ENCODE peak calls at places on chromosomes 11 and 22, in five cellular contexts. W is heart left ventricle, B is A549, A is uterus, K is pancreas. Z is an unnamed sample. For H3K9me3 and H3K4me1, the result is how much of the 10 kb centered on the place peaks cover.

GRCh38 chr11:112023104-112023503 is 2.1 kb upstream of the DLAT start:
- DNase-seq in A (no peak), B (no peak), K (no peak), W (no peak), Z (no peak)

GRCh38 chr11:134120921-134121526 is 52.2 kb downstream of the JAM3 start:
- DNase-seq in B (no peak), W (peak), A (peak), K (no peak), Z (peak)

GRCh38 chr22:37365950-37366349 is 61.3 kb downstream of the ELFN2 start:
- DNase-seq in A (no peak), K (no peak), W (no peak), B (no peak), Z (no peak)

GRCh38 chr11:10350341-10350740 is 45.5 kb downstream of the ADM start:
- DNase-seq in K (no peak), A (no peak), W (no peak), B (no peak), Z (no peak)

GRCh38 chr11:67581469-67581868 is 2.1 kb upstream of the GSTP1 start:
- DNase-seq in A (no peak), W (no peak), K (peak), B (no peak), Z (no peak)

GRCh38 chr11:76644591-76644990 is 26.0 kb downstream of the LRRC32 start:
- DNase-seq in K (no peak), B (no peak), W (no peak), A (no peak), Z (no peak)

GRCh38 chr11:73996161-73996747 is 12.6 kb downstream of the UCP3 start:
- DNase-seq in W (no peak), K (no peak), A (no peak), B (no peak), Z (no peak)

GRCh38 chr11:16881766-16882165 is 132.4 kb downstream of the PLEKHA7 start:
- DNase-seq in K (no peak), W (no peak), B (no peak), A (no peak), Z (no peak)

GRCh38 chr22:40651057-40651456 is 14.5 kb upstream of the MRTFA start:
- DNase-seq in A (no peak), W (no peak), B (no peak), K (no peak), Z (no peak)

GRCh38 chr11:95338430-95338991 is 107.5 kb upstream of the SESN3 start:
- DNase-seq in K (no peak), A (peak), B (no peak), W (peak), Z (peak)

GRCh38 chr22:49322231-49322630 is 505.4 kb downstream of the BRD1 start:
- DNase-seq in W (no peak), B (no peak), A (no peak), K (no peak), Z (no peak)
- H3K9me3 ChIP-seq in W (under half), B (under half), A (under half), K (under half), Z (under half)

GRCh38 chr11:103733889-103734288 is 302.6 kb upstream of the DDI1 start:
- DNase-seq in W (no peak), K (no peak), A (no peak), B (no peak), Z (no peak)
- H3K27ac ChIP-seq in W (no peak), K (no peak), A (no peak), B (no peak), Z (no peak)

GRCh38 chr22:30691204-30691603 is 3.5 kb upstream of the OSBP2 start:
- DNase-seq in W (no peak), K (no peak), B (no peak), A (no peak), Z (no peak)

GRCh38 chr22:30694638-30695350 is at the start of gene OSBP2:
- DNase-seq in W (peak), A (peak), B (no peak), K (peak), Z (peak)

GRCh38 chr22:30695351-30695762 is 683 bp downstream of the OSBP2 start:
- DNase-seq in W (no peak), B (no peak), A (peak), K (peak), Z (no peak)

GRCh38 chr22:30695871-30696655 is 1.4 kb downstream of the OSBP2 start:
- DNase-seq in K (no peak), A (no peak), W (no peak), B (no peak), Z (no peak)

DNA sequence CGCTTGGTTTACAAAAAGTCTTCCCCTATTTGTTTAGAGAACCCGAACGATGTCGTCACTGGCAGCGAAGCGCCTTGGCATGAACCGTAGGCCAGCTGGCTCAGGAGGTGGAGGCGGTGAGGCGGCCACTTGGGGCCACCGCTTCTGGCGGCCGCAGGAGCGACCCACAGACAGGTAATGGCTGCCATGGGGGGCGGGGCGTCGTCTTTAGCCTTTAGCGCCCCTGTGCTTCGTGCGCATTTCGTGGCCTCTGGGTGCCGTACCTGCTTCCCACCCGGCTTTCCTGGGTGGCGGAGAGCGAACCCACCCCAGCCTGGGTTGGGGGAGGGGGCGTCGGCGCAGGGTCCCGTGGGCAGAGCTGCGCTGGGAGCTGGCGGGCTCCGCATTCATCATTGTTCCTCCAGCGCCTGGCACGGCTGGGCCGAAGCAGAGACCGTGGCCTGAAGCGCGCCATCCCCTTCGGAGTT is 470 bp upstream of the OSBP2 start:
- DNase-seq in B (peak), W (peak), A (peak), K (peak), Z (peak)
- H3K4me1 ChIP-seq in B (under half), W (under half), A (under half), K (under half), Z (under half)

DNA sequence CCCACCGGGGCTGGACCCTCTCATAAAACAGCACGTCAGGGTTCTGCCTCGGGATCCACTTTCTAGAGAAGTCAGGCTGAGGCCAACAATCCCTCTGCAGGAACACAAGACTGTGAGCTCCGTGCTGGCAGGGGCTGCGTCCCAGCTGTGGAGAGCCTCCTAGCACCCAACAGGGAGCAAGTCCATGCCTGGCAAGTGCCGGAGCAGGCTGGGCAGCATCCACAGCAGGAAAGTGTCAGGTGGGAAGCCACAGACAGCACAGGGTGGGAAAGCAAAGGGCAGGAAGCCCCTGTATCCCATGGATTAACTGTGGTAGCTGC is 682.3 kb downstream of the TBC1D22A start:
- DNase-seq in W (peak), B (no peak), A (no peak), K (no peak), Z (no peak)
- H3K9me3 ChIP-seq in W (under half), B (under half), A (under half), K (under half), Z (under half)

GRCh38 chr11:69642549-69642912 is 1.6 kb downstream of the CCND1 start:
- DNase-seq in W (no peak), K (no peak), A (no peak), B (no peak), Z (no peak)
- H3K27ac ChIP-seq in W (peak), K (peak), A (peak), B (peak), Z (peak)

GRCh38 chr11:125372088-125372487 is 124.0 kb downstream of the FEZ1 start:
- DNase-seq in A (no peak), B (no peak), W (no peak), K (no peak), Z (no peak)
- H3K4me1 ChIP-seq in A (under half), B (under half), W (under half), K (under half), Z (under half)

DNA sequence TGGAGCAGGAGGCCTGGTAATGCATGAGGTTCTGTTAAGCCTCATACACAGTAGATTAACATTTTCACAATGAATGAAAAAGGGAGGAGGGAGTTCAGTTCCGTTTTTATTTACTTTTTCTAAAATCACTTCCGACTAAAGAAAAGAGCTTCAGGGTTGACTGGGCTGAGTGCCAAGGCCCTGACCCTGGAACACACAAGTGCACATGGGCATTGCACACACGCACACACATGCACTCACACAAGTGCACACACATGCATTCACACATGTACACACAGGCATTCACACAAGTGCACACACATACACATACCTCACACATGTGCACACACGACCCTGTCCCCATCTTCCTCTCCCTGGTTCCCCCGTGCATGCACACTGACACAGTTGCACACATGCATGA is 303.3 kb downstream of the BRD1 start:
- DNase-seq in B (no peak), W (no peak), K (no peak), A (no peak), Z (peak)
- H3K9me3 ChIP-seq in B (under half), W (under half), K (under half), A (under half), Z (under half)